ENCODE peak calls at places on chromosomes 3 and 15, in seven cellular contexts. D, X, Z, U, L, A and V are unnamed samples.

GRCh38 chr15:77837649-77838025 is 204.9 kb upstream of the LINGO1 start:
- DNase-seq in D (no peak), X (no peak), Z (no peak), U (no peak), L (no peak), A (no peak), V (no peak)

GRCh38 chr3:13569641-13570390 is 20.9 kb downstream of the FBLN2 start:
- DNase-seq in D (no peak), X (no peak), Z (no peak), U (no peak), L (no peak), A (no peak), V (no peak)

GRCh38 chr15:67025719-67026118 is 39.7 kb upstream of the SMAD3 start:
- DNase-seq in D (peak; percentile 35), X (peak; percentile 34), Z (no peak), U (peak; percentile 58), L (no peak), A (no peak), V (no peak)

GRCh38 chr3:156659260-156659659 is 15.1 kb upstream of the TIPARP start:
- DNase-seq in D (no peak), X (no peak), Z (no peak), U (no peak), L (no peak), A (no peak), V (no peak)

GRCh38 chr3:50297384-50297775 is 1.8 kb downstream of the HYAL3 start:
- DNase-seq in D (no peak), X (no peak), Z (peak; percentile 1), U (no peak), L (no peak), A (no peak), V (no peak)

GRCh38 chr15:63931556-63931955 is 97.8 kb upstream of the HERC1 start:
- DNase-seq in D (no peak), X (peak; percentile 5), Z (no peak), U (no peak), L (no peak), A (no peak), V (no peak)

GRCh38 chr3:57822686-57823085 is 66.6 kb downstream of the SLMAP start:
- DNase-seq in D (no peak), X (no peak), Z (no peak), U (no peak), L (no peak), A (no peak), V (no peak)

GRCh38 chr3:72818915-72819314 is 29.3 kb downstream of the SHQ1 start:
- DNase-seq in D (no peak), X (no peak), Z (no peak), U (no peak), L (no peak), A (no peak), V (no peak)

GRCh38 chr15:91068436-91068835 is 31.6 kb upstream of the SV2B start:
- DNase-seq in D (no peak), X (no peak), Z (no peak), U (no peak), L (no peak), A (no peak), V (no peak)

GRCh38 chr15:51094606-51095569 is at the start of gene TNFAIP8L3:
- DNase-seq in D (no peak), X (peak; percentile 17), Z (peak; percentile 65), U (peak; percentile 50), L (no peak), A (no peak), V (no peak)

GRCh38 chr3:134087046-134087974 is 57.6 kb upstream of the SLCO2A1 start:
- DNase-seq in D (no peak), X (no peak), Z (no peak), U (no peak), L (no peak), A (no peak), V (no peak)

GRCh38 chr15:28273468-28273867 is 48.5 kb downstream of the HERC2 start:
- DNase-seq in D (no peak), X (no peak), Z (peak; percentile 51), U (no peak), L (no peak), A (no peak), V (no peak)

GRCh38 chr3:161977850-161978249 is 481.2 kb downstream of the OTOL1 start:
- DNase-seq in D (no peak), X (no peak), Z (no peak), U (no peak), L (no peak), A (no peak), V (no peak)

GRCh38 chr15:55799287-55800212 is 56.6 kb upstream of the PRTG start:
- DNase-seq in D (peak; percentile 14), X (peak; percentile 13), Z (peak; percentile 80), U (no peak), L (no peak), A (no peak), V (no peak)

GRCh38 chr3:178512627-178513026 is 23.6 kb upstream of the KCNMB2 start:
- DNase-seq in D (no peak), X (no peak), Z (no peak), U (no peak), L (no peak), A (no peak), V (no peak)

GRCh38 chr15:72306211-72306785 is 13.7 kb downstream of the CELF6 start:
- DNase-seq in D (no peak), X (no peak), Z (peak; percentile 76), U (no peak), L (peak; percentile 45), A (peak; percentile 57), V (no peak)

GRCh38 chr15:52710050-52710709 is 31.0 kb upstream of the ATOSA start:
- DNase-seq in D (no peak), X (no peak), Z (no peak), U (no peak), L (no peak), A (no peak), V (no peak)

GRCh38 chr3:160225181-160226025 is at the start of gene C3orf80:
- DNase-seq in D (no peak), X (peak; percentile 50), Z (peak; percentile 85), U (peak; percentile 39), L (peak; percentile 35), A (peak; percentile 27), V (no peak)

GRCh38 chr3:160450846-160451245 is 1.3 kb upstream of the TRIM59 start:
- DNase-seq in D (no peak), X (no peak), Z (no peak), U (no peak), L (no peak), A (no peak), V (no peak)

GRCh38 chr3:162034368-162034767 is 537.8 kb downstream of the OTOL1 start:
- DNase-seq in D (no peak), X (no peak), Z (no peak), U (no peak), L (no peak), A (no peak), V (no peak)

GRCh38 chr3:170344971-170345370 is 12.5 kb upstream of the SKIL start:
- DNase-seq in D (no peak), X (no peak), Z (no peak), U (no peak), L (no peak), A (no peak), V (no peak)

GRCh38 chr15:58212909-58213526 is 74.8 kb downstream of the AQP9 start:
- DNase-seq in D (no peak), X (no peak), Z (peak; percentile 62), U (no peak), L (no peak), A (no peak), V (no peak)

GRCh38 chr3:61637088-61638051 is 76.0 kb downstream of the PTPRG start:
- DNase-seq in D (peak; percentile 14), X (peak; percentile 37), Z (no peak), U (peak; percentile 43), L (no peak), A (no peak), V (peak; percentile 62)

GRCh38 chr3:104909188-104909587 is 457.5 kb upstream of the ALCAM start:
- DNase-seq in D (no peak), X (no peak), Z (no peak), U (no peak), L (no peak), A (no peak), V (no peak)

GRCh38 chr3:137304313-137305056 is 346.7 kb downstream of the IL20RB start:
- DNase-seq in D (no peak), X (no peak), Z (peak; percentile 14), U (no peak), L (no peak), A (no peak), V (no peak)

DNA sequence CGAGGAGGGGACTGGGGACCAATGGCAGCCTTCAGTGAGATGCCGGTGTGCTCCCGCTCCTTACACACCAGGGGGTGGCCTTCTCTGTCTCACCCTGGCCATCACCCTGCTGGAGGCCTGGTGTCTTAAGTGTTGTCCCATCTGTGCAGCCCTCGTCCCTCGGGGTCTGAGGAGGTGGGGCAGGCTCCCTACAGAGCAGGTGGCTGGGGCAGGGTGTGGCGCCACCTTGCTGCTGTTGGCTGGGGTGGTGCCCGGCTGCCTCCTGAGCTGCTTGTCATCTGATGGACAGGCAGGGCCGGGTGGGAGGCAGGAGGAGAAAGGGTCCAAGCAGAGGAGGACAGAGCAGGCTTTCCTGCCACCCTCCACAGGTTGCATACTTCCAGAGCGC is 25.9 kb downstream of the PTPN23 start:
- DNase-seq in D (no peak), X (no peak), Z (no peak), U (no peak), L (no peak), A (no peak), V (no peak)
- H3K27ac ChIP-seq in D (no peak overlapping the region), X (no peak overlapping the region), Z (no peak overlapping the region), U (no peak overlapping the region), L (no peak overlapping the region), A (no peak overlapping the region), V (no peak overlapping the region)

DNA sequence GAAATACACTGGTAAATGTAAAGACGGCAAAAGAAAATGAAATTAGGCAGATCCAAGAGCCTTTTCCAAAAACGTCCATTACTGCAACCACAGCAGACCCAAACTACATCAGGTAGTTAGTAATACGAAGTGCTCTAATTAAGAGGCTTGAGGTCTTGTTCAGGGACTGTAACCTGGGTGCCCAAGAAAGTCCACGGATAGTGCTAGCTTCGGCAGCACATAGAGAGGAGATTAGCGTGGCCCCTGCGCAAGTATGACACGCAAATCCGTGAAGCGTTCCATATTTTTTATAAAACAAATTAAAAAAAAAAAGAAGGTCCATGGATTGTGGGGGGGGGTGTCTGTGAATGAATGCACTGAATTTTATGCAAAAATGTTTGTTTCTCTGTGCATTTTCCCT is 1.4 kb downstream of the COPB2 start:
- DNase-seq in D (no peak), X (no peak), Z (no peak), U (no peak), L (no peak), A (no peak), V (no peak)
- H3K4me3 ChIP-seq in D (no peak overlapping the region), X (no peak overlapping the region), Z (peak overlapping the region; percentile 94), U (peak overlapping the region; percentile 89), L (no peak overlapping the region), A (no peak overlapping the region), V (no peak overlapping the region)

GRCh38 chr3:150484410-150484809 is 61.9 kb downstream of the SERP1 start:
- DNase-seq in D (no peak), X (no peak), Z (no peak), U (no peak), L (no peak), A (no peak), V (no peak)
- H3K9me3 ChIP-seq in D (peaks cover 4% of the 10 kb centered on the region), X (no peaks in the 10 kb centered on the region), Z (peaks cover 13% of the 10 kb centered on the region), U (peaks cover 3% of the 10 kb centered on the region), L (no peaks in the 10 kb centered on the region), A (no peaks in the 10 kb centered on the region), V (peaks cover 23% of the 10 kb centered on the region)

DNA sequence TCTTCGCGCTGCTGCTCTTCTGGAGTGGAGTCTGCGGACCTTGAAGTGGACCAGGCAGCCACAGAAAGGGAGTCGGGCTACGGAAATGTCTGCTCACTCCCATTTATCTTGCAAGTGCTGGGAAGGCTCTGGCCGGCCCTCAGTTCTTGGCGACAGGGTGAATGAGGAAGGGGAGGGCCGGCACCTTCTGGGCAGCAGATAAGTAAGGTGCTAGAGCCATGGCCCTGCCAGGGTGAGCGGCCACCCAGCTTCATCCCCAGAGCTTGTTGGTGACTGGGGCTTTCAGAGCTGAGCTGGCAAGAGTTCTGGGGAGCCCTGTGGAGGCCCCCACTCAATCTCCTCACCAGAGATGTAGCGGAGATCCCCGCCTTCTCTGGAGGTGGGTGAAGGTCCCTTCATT is 103.5 kb downstream of the ASB7 start:
- DNase-seq in D (no peak), X (no peak), Z (no peak), U (no peak), L (no peak), A (no peak), V (no peak)
- H3K27ac ChIP-seq in D (no peak overlapping the region), X (no peak overlapping the region), Z (no peak overlapping the region), U (no peak overlapping the region), L (no peak overlapping the region), A (no peak overlapping the region), V (no peak overlapping the region)